ENCODE peak calls at places on chromosomes 12 and 14, in five cellular contexts. One of them, this sample, is unnamed.
A peak's percentile ranks its signal among the peaks of the same experiment; 100 is the strongest.

GRCh38 chr12:12612403-12612802 is 727 bp downstream of the CREBL2 start:
- DNase-seq in sigmoid colon: no peak
- DNase-seq in neural progenitor cell: peak; percentile 42
- DNase-seq in breast epithelium: no peak
- DNase-seq in pancreas: no peak
- DNase-seq in this sample: no peak

GRCh38 chr14:94044476-94045091 is 18.4 kb downstream of the OTUB2 start:
- DNase-seq in sigmoid colon: peak; percentile 57
- DNase-seq in neural progenitor cell: no peak
- DNase-seq in breast epithelium: peak; percentile 41
- DNase-seq in pancreas: no peak
- DNase-seq in this sample: no peak

GRCh38 chr12:48379784-48380183 is 29.1 kb upstream of the ZNF641 start:
- DNase-seq in sigmoid colon: no peak
- DNase-seq in neural progenitor cell: no peak
- DNase-seq in breast epithelium: no peak
- DNase-seq in pancreas: no peak
- DNase-seq in this sample: no peak

GRCh38 chr12:71011261-71011660 is 90.7 kb upstream of the PTPRR start:
- DNase-seq in sigmoid colon: no peak
- DNase-seq in neural progenitor cell: no peak
- DNase-seq in breast epithelium: no peak
- DNase-seq in pancreas: no peak
- DNase-seq in this sample: no peak

GRCh38 chr12:30594509-30594908 is 101.2 kb downstream of the IPO8 start:
- DNase-seq in sigmoid colon: no peak
- DNase-seq in neural progenitor cell: no peak
- DNase-seq in breast epithelium: no peak
- DNase-seq in pancreas: no peak
- DNase-seq in this sample: no peak

GRCh38 chr14:49173765-49174373 is 412.3 kb downstream of the RPS29 start:
- DNase-seq in sigmoid colon: no peak
- DNase-seq in neural progenitor cell: peak; percentile 87
- DNase-seq in breast epithelium: no peak
- DNase-seq in pancreas: peak; percentile 17
- DNase-seq in this sample: peak; percentile 74

GRCh38 chr14:55430024-55430690 is 10.3 kb downstream of the TBPL2 start:
- DNase-seq in sigmoid colon: no peak
- DNase-seq in neural progenitor cell: peak; percentile 67
- DNase-seq in breast epithelium: no peak
- DNase-seq in pancreas: peak; percentile 24
- DNase-seq in this sample: peak; percentile 64

GRCh38 chr14:69652942-69653680 is 41.7 kb downstream of the SUSD6 start:
- DNase-seq in sigmoid colon: no peak
- DNase-seq in neural progenitor cell: no peak
- DNase-seq in breast epithelium: no peak
- DNase-seq in pancreas: no peak
- DNase-seq in this sample: no peak

GRCh38 chr12:2540535-2540941 is 254.2 kb upstream of the FKBP4 start:
- DNase-seq in sigmoid colon: peak; percentile 74
- DNase-seq in neural progenitor cell: no peak
- DNase-seq in breast epithelium: no peak
- DNase-seq in pancreas: no peak
- DNase-seq in this sample: peak; percentile 48

GRCh38 chr14:94673071-94673470 is 60.9 kb downstream of the SERPINA3 start:
- DNase-seq in sigmoid colon: peak; percentile 40
- DNase-seq in neural progenitor cell: no peak
- DNase-seq in breast epithelium: no peak
- DNase-seq in pancreas: no peak
- DNase-seq in this sample: no peak

GRCh38 chr14:74595006-74595735 is 16.9 kb downstream of the LTBP2 start:
- DNase-seq in sigmoid colon: peak; percentile 87
- DNase-seq in neural progenitor cell: no peak
- DNase-seq in breast epithelium: no peak
- DNase-seq in pancreas: no peak
- DNase-seq in this sample: peak; percentile 44

GRCh38 chr12:38138225-38139221 is 178.1 kb upstream of the ALG10B start:
- DNase-seq in sigmoid colon: peak; percentile 81
- DNase-seq in neural progenitor cell: peak; percentile 56
- DNase-seq in breast epithelium: peak; percentile 75
- DNase-seq in pancreas: peak; percentile 59
- DNase-seq in this sample: peak; percentile 73

GRCh38 chr14:33629721-33630287 is 321.1 kb downstream of the EGLN3 start:
- DNase-seq in sigmoid colon: no peak
- DNase-seq in neural progenitor cell: no peak
- DNase-seq in breast epithelium: no peak
- DNase-seq in pancreas: no peak
- DNase-seq in this sample: no peak

GRCh38 chr14:101201535-101202125 is 298.1 kb upstream of the RTL1 start:
- DNase-seq in sigmoid colon: peak; percentile 39
- DNase-seq in neural progenitor cell: no peak
- DNase-seq in breast epithelium: peak; percentile 27
- DNase-seq in pancreas: no peak
- DNase-seq in this sample: no peak

DNA sequence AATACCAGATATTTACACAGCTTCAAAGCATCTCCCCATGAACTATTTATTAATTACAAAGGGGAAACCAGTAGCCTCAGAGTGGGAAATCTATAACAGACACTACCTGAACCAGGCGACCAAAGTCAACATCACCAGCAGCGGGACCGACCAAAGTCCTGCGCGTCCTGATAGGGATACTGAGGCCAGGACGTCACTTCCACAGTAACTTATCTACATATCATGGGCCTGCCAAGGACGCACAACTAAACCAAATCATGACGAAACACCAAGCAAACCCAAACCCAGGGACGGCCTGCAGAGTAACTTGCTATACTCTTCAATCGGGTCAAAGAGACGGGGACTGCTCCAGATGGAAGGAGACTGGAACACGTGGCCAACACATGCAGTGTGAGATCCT is 26.0 kb upstream of the RIMBP2 start:
- DNase-seq in sigmoid colon: no peak
- DNase-seq in neural progenitor cell: no peak
- DNase-seq in breast epithelium: no peak
- DNase-seq in pancreas: no peak
- DNase-seq in this sample: no peak
- H3K27me3 ChIP-seq in sigmoid colon: no peaks in the 10 kb centered on the region
- H3K27me3 ChIP-seq in neural progenitor cell: peaks cover 7% of the 10 kb centered on the region
- H3K27me3 ChIP-seq in breast epithelium: no peaks in the 10 kb centered on the region
- H3K27me3 ChIP-seq in pancreas: no peaks in the 10 kb centered on the region
- H3K27me3 ChIP-seq in this sample: no peaks in the 10 kb centered on the region

GRCh38 chr12:42473561-42473960 is 116.0 kb downstream of the PRICKLE1 start:
- DNase-seq in sigmoid colon: no peak
- DNase-seq in neural progenitor cell: no peak
- DNase-seq in breast epithelium: no peak
- DNase-seq in pancreas: no peak
- DNase-seq in this sample: no peak
- H3K4me1 ChIP-seq in sigmoid colon: peaks cover 2% of the 10 kb centered on the region
- H3K4me1 ChIP-seq in neural progenitor cell: peaks cover 47% of the 10 kb centered on the region
- H3K4me1 ChIP-seq in breast epithelium: no peaks in the 10 kb centered on the region
- H3K4me1 ChIP-seq in pancreas: no peaks in the 10 kb centered on the region
- H3K4me1 ChIP-seq in this sample: peaks cover 37% of the 10 kb centered on the region

GRCh38 chr14:58695514-58695913 is 57.8 kb downstream of the DACT1 start:
- DNase-seq in sigmoid colon: no peak
- DNase-seq in neural progenitor cell: no peak
- DNase-seq in breast epithelium: no peak
- DNase-seq in pancreas: no peak
- DNase-seq in this sample: no peak
- H3K27me3 ChIP-seq in sigmoid colon: no peaks in the 10 kb centered on the region
- H3K27me3 ChIP-seq in neural progenitor cell: no peaks in the 10 kb centered on the region
- H3K27me3 ChIP-seq in breast epithelium: no peaks in the 10 kb centered on the region
- H3K27me3 ChIP-seq in pancreas: no peaks in the 10 kb centered on the region
- H3K27me3 ChIP-seq in this sample: no peaks in the 10 kb centered on the region

DNA sequence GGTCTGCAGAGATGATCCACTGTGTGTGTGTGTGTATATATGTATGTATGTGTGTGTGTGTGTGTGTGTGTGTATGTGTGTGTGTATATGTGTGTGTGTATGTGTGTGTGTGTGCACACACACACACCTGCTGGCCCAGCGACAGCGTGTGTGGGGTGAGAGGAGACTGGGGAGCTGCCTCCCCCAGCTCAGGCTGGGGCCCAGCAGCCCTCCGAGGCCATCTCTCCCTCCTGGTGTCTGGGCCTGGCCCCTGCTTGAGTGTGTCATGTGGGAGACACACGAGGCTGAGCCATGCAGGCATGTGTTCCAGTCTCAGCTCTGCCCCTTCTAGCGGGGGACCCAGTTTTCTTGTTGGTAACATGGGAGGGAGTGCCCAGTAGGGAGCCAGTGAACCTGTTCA is 10.0 kb upstream of the TNFAIP2 start:
- DNase-seq in sigmoid colon: no peak
- DNase-seq in neural progenitor cell: no peak
- DNase-seq in breast epithelium: no peak
- DNase-seq in pancreas: no peak
- DNase-seq in this sample: no peak
- H3K4me1 ChIP-seq in sigmoid colon: peaks cover 28% of the 10 kb centered on the region
- H3K4me1 ChIP-seq in neural progenitor cell: peaks cover 12% of the 10 kb centered on the region
- H3K4me1 ChIP-seq in breast epithelium: peaks cover 14% of the 10 kb centered on the region
- H3K4me1 ChIP-seq in pancreas: peaks cover 20% of the 10 kb centered on the region
- H3K4me1 ChIP-seq in this sample: peaks cover 34% of the 10 kb centered on the region

GRCh38 chr14:36510078-36510799 is 9.8 kb downstream of the NKX2-1 start:
- DNase-seq in sigmoid colon: no peak
- DNase-seq in neural progenitor cell: peak; percentile 73
- DNase-seq in breast epithelium: no peak
- DNase-seq in pancreas: no peak
- DNase-seq in this sample: peak; percentile 92

GRCh38 chr14:36510874-36511273 is 9.2 kb downstream of the NKX2-1 start:
- DNase-seq in sigmoid colon: no peak
- DNase-seq in neural progenitor cell: no peak
- DNase-seq in breast epithelium: no peak
- DNase-seq in pancreas: no peak
- DNase-seq in this sample: no peak

GRCh38 chr14:36507847-36508417 is 12.1 kb downstream of the NKX2-1 start:
- DNase-seq in sigmoid colon: no peak
- DNase-seq in neural progenitor cell: no peak
- DNase-seq in breast epithelium: no peak
- DNase-seq in pancreas: no peak
- DNase-seq in this sample: no peak

GRCh38 chr14:36508418-36509051 is 11.5 kb downstream of the NKX2-1 start:
- DNase-seq in sigmoid colon: no peak
- DNase-seq in neural progenitor cell: peak; percentile 66
- DNase-seq in breast epithelium: no peak
- DNase-seq in pancreas: no peak
- DNase-seq in this sample: peak; percentile 78

DNA sequence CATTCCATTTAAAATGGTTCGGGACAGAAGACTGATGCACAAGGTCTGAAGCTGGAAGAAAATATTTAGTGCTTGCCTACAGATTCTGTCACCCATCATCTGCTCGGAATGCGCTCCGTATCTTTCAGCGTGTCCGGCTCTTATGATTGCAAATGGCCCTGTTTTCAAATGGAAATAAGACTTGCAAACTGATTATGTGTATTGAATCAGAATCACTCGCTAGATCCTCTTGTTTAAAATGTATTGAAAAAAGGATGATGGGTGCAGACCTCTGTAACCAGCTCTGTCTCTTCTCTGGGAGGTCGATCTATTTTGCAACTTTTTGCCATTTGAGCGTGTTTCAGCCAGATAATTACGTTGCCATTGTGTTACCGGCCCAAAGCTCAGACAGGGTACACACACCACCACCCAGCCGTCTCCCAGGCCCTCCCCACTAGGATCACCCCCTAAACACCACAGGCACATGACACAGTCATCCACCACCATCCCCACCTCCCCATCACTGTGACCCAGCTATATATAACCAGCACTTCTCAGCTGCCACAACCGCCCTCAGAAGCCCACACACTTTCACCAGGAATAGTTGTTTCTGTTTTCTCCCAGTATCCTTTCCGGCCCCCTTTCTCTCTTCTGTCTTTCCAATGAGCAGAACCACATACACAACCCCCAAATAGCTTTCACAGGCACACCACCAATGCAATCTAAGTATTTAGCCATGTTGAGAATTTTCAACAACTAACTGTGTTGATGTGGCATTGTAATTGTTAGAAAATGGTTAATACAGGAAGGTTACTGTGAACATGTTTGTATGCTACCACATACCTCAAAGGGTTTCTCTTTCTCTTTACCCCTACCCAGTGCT is 10.7 kb downstream of the NKX2-1 start:
- DNase-seq in sigmoid colon: no peak
- DNase-seq in neural progenitor cell: no peak
- DNase-seq in breast epithelium: no peak
- DNase-seq in pancreas: no peak
- DNase-seq in this sample: peak; percentile 36
- H3K27me3 ChIP-seq in sigmoid colon: peaks cover 92% of the 10 kb centered on the region
- H3K27me3 ChIP-seq in neural progenitor cell: peaks cover 100% of the 10 kb centered on the region
- H3K27me3 ChIP-seq in breast epithelium: peaks cover 7% of the 10 kb centered on the region
- H3K27me3 ChIP-seq in pancreas: peaks cover 6% of the 10 kb centered on the region
- H3K27me3 ChIP-seq in this sample: no peaks in the 10 kb centered on the region

GRCh38 chr12:27972721-27973120 is at the start of gene PTHLH:
- DNase-seq in sigmoid colon: no peak
- DNase-seq in neural progenitor cell: no peak
- DNase-seq in breast epithelium: no peak
- DNase-seq in pancreas: no peak
- DNase-seq in this sample: no peak
- H3K4me1 ChIP-seq in sigmoid colon: peaks cover 41% of the 10 kb centered on the region
- H3K4me1 ChIP-seq in neural progenitor cell: peaks cover 25% of the 10 kb centered on the region
- H3K4me1 ChIP-seq in breast epithelium: no peaks in the 10 kb centered on the region
- H3K4me1 ChIP-seq in pancreas: peaks cover 8% of the 10 kb centered on the region
- H3K4me1 ChIP-seq in this sample: peaks cover 24% of the 10 kb centered on the region

GRCh38 chr14:90496379-90496778 is 99.5 kb downstream of the CALM1 start:
- DNase-seq in sigmoid colon: no peak
- DNase-seq in neural progenitor cell: no peak
- DNase-seq in breast epithelium: no peak
- DNase-seq in pancreas: no peak
- DNase-seq in this sample: no peak
- H3K27me3 ChIP-seq in sigmoid colon: no peaks in the 10 kb centered on the region
- H3K27me3 ChIP-seq in neural progenitor cell: no peaks in the 10 kb centered on the region
- H3K27me3 ChIP-seq in breast epithelium: no peaks in the 10 kb centered on the region
- H3K27me3 ChIP-seq in pancreas: no peaks in the 10 kb centered on the region
- H3K27me3 ChIP-seq in this sample: no peaks in the 10 kb centered on the region